ENCODE peak calls at places on chromosomes 2 and 18, in four cellular contexts. One of them, this sample, is unnamed.

GRCh38 chr18:39455300-39455699 is 1889.7 kb upstream of the CELF4 start:
- DNase-seq in fibroblast of pulmonary artery: peak
- DNase-seq in small intestine: no peak
- DNase-seq in A549: peak
- DNase-seq in this sample: peak

GRCh38 chr2:217900010-217900779 is 102.6 kb downstream of the TNS1 start:
- DNase-seq in fibroblast of pulmonary artery: no peak
- DNase-seq in small intestine: no peak
- DNase-seq in A549: peak
- DNase-seq in this sample: no peak

GRCh38 chr2:220670461-220670979 is 901.6 kb downstream of the EPHA4 start:
- DNase-seq in fibroblast of pulmonary artery: no peak
- DNase-seq in small intestine: peak
- DNase-seq in A549: no peak
- DNase-seq in this sample: no peak

GRCh38 chr2:12771154-12771553 is 54.4 kb downstream of the TRIB2 start:
- DNase-seq in fibroblast of pulmonary artery: no peak
- DNase-seq in small intestine: no peak
- DNase-seq in A549: no peak
- DNase-seq in this sample: no peak

GRCh38 chr2:179622635-179623034 is 238.8 kb downstream of the ZNF385B start:
- DNase-seq in fibroblast of pulmonary artery: no peak
- DNase-seq in small intestine: no peak
- DNase-seq in A549: no peak
- DNase-seq in this sample: no peak

GRCh38 chr18:9135912-9136314 is 668 bp upstream of the ANKRD12 start:
- DNase-seq in fibroblast of pulmonary artery: peak
- DNase-seq in small intestine: peak
- DNase-seq in A549: peak
- DNase-seq in this sample: peak

GRCh38 chr18:24227976-24228660 is 89.3 kb downstream of the CABYR start:
- DNase-seq in fibroblast of pulmonary artery: no peak
- DNase-seq in small intestine: peak
- DNase-seq in A549: peak
- DNase-seq in this sample: peak

GRCh38 chr2:139514946-139515345 is 734.8 kb upstream of the NXPH2 start:
- DNase-seq in fibroblast of pulmonary artery: no peak
- DNase-seq in small intestine: no peak
- DNase-seq in A549: no peak
- DNase-seq in this sample: no peak

GRCh38 chr2:8089596-8089995 is 592.3 kb upstream of the ID2 start:
- DNase-seq in fibroblast of pulmonary artery: peak
- DNase-seq in small intestine: peak
- DNase-seq in A549: peak
- DNase-seq in this sample: peak

GRCh38 chr18:54767094-54767493 is 61.2 kb upstream of the RAB27B start:
- DNase-seq in fibroblast of pulmonary artery: no peak
- DNase-seq in small intestine: peak
- DNase-seq in A549: peak
- DNase-seq in this sample: no peak

GRCh38 chr2:67242456-67242855 is 154.7 kb upstream of the ETAA1 start:
- DNase-seq in fibroblast of pulmonary artery: no peak
- DNase-seq in small intestine: no peak
- DNase-seq in A549: no peak
- DNase-seq in this sample: no peak

GRCh38 chr2:176500921-176501320 is 231.7 kb downstream of the MTX2 start:
- DNase-seq in fibroblast of pulmonary artery: peak
- DNase-seq in small intestine: no peak
- DNase-seq in A549: no peak
- DNase-seq in this sample: no peak

GRCh38 chr18:79387615-79388014 is 8.1 kb upstream of the NFATC1 start:
- DNase-seq in fibroblast of pulmonary artery: no peak
- DNase-seq in small intestine: no peak
- DNase-seq in A549: no peak
- DNase-seq in this sample: no peak

GRCh38 chr2:11773747-11774536 is 27.5 kb downstream of the LPIN1 start:
- DNase-seq in fibroblast of pulmonary artery: no peak
- DNase-seq in small intestine: no peak
- DNase-seq in A549: no peak
- DNase-seq in this sample: no peak

GRCh38 chr2:69741281-69742169 is at the start of gene ANXA4:
- DNase-seq in fibroblast of pulmonary artery: peak
- DNase-seq in small intestine: peak
- DNase-seq in A549: peak
- DNase-seq in this sample: peak

GRCh38 chr2:184646177-184646576 is 47.8 kb downstream of the ZNF804A start:
- DNase-seq in fibroblast of pulmonary artery: peak
- DNase-seq in small intestine: peak
- DNase-seq in A549: no peak
- DNase-seq in this sample: peak

GRCh38 chr18:55384115-55384514 is 203.9 kb downstream of the TCF4 start:
- DNase-seq in fibroblast of pulmonary artery: no peak
- DNase-seq in small intestine: no peak
- DNase-seq in A549: no peak
- DNase-seq in this sample: no peak

GRCh38 chr18:63962137-63962536 is 7.7 kb upstream of the SERPINB8 start:
- DNase-seq in fibroblast of pulmonary artery: no peak
- DNase-seq in small intestine: no peak
- DNase-seq in A549: no peak
- DNase-seq in this sample: peak

GRCh38 chr2:240947176-240947575 is 41.0 kb downstream of the CROCC2 start:
- DNase-seq in fibroblast of pulmonary artery: no peak
- DNase-seq in small intestine: no peak
- DNase-seq in A549: no peak
- DNase-seq in this sample: no peak

GRCh38 chr18:72207280-72207679 is 336.9 kb downstream of the CBLN2 start:
- DNase-seq in fibroblast of pulmonary artery: no peak
- DNase-seq in small intestine: no peak
- DNase-seq in A549: no peak
- DNase-seq in this sample: no peak

GRCh38 chr2:15730545-15731212 is 139.0 kb downstream of the DDX1 start:
- DNase-seq in fibroblast of pulmonary artery: peak
- DNase-seq in small intestine: peak
- DNase-seq in A549: peak
- DNase-seq in this sample: peak

GRCh38 chr2:235851841-235852527 is 316.2 kb downstream of the GBX2 start:
- DNase-seq in fibroblast of pulmonary artery: no peak
- DNase-seq in small intestine: no peak
- DNase-seq in A549: no peak
- DNase-seq in this sample: no peak

GRCh38 chr18:22223263-22223960 is 54.0 kb downstream of the GATA6 start:
- DNase-seq in fibroblast of pulmonary artery: peak
- DNase-seq in small intestine: peak
- DNase-seq in A549: peak
- DNase-seq in this sample: peak

GRCh38 chr2:10330700-10331032 is 28.0 kb downstream of the HPCAL1 start:
- DNase-seq in fibroblast of pulmonary artery: no peak
- DNase-seq in small intestine: no peak
- DNase-seq in A549: no peak
- DNase-seq in this sample: no peak

GRCh38 chr2:27903018-27903417 is 12.5 kb downstream of the BABAM2 start:
- DNase-seq in fibroblast of pulmonary artery: peak
- DNase-seq in small intestine: no peak
- DNase-seq in A549: no peak
- DNase-seq in this sample: no peak

GRCh38 chr2:210264282-210264681 is 39.0 kb upstream of the ACADL start:
- DNase-seq in fibroblast of pulmonary artery: no peak
- DNase-seq in small intestine: no peak
- DNase-seq in A549: no peak
- DNase-seq in this sample: no peak

GRCh38 chr2:241132549-241133435 is 16.5 kb downstream of the PASK start:
- DNase-seq in fibroblast of pulmonary artery: no peak
- DNase-seq in small intestine: no peak
- DNase-seq in A549: no peak
- DNase-seq in this sample: no peak

GRCh38 chr2:240212425-240213225 is 72.2 kb upstream of the OTOS start:
- DNase-seq in fibroblast of pulmonary artery: no peak
- DNase-seq in small intestine: no peak
- DNase-seq in A549: no peak
- DNase-seq in this sample: no peak

GRCh38 chr2:130390460-130391057 is 34.7 kb downstream of the PTPN18 start:
- DNase-seq in fibroblast of pulmonary artery: no peak
- DNase-seq in small intestine: peak
- DNase-seq in A549: no peak
- DNase-seq in this sample: no peak

GRCh38 chr2:158478237-158478636 is 21.5 kb downstream of the PKP4 start:
- DNase-seq in fibroblast of pulmonary artery: no peak
- DNase-seq in small intestine: no peak
- DNase-seq in A549: no peak
- DNase-seq in this sample: no peak
- H3K4me3 ChIP-seq in fibroblast of pulmonary artery: no peak
- H3K4me3 ChIP-seq in small intestine: no peak
- H3K4me3 ChIP-seq in A549: no peak
- H3K4me3 ChIP-seq in this sample: no peak

DNA sequence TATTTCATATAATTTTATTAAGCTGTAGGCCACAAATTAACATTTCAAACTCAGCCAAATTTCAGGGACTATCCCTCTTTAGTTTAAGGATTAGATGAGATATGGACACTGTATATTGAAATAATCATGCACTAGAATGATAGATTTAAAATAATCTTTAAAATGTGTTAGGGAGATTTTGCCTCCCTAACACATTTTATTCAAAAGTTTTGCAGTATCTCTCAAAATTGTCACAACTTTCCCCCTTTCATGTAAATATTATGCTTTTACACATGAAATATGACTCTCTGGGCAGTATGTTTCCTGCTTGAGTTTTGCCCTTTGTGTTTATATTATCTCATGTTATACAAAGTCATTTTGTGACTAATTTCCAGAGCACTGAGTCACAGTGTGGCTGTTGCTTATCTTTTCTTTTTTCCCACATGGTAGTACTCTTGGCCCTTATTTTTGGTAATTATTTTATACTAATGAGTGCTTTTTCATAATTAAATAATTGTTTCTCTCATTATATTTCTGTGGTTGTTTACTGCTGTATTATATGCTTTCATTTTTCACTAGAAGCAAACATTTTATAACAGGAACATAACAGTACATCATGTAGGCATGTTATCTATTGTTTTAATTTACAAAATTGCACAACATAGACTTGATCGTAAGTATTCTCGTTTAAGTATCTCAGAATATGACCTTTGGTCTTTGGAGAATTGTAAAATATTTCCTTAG is 1.1 kb downstream of the TFPI start:
- DNase-seq in fibroblast of pulmonary artery: peak
- DNase-seq in small intestine: peak
- DNase-seq in A549: peak
- DNase-seq in this sample: peak
- H3K4me3 ChIP-seq in fibroblast of pulmonary artery: peak
- H3K4me3 ChIP-seq in small intestine: no peak
- H3K4me3 ChIP-seq in A549: peak
- H3K4me3 ChIP-seq in this sample: peak

GRCh38 chr2:158786897-158787296 is 8.2 kb upstream of the DAPL1 start:
- DNase-seq in fibroblast of pulmonary artery: no peak
- DNase-seq in small intestine: no peak
- DNase-seq in A549: no peak
- DNase-seq in this sample: no peak

GRCh38 chr2:158782126-158782525 is 13.0 kb upstream of the DAPL1 start:
- DNase-seq in fibroblast of pulmonary artery: no peak
- DNase-seq in small intestine: no peak
- DNase-seq in A549: no peak
- DNase-seq in this sample: no peak

GRCh38 chr2:158782616-158783015 is 12.5 kb upstream of the DAPL1 start:
- DNase-seq in fibroblast of pulmonary artery: no peak
- DNase-seq in small intestine: no peak
- DNase-seq in A549: no peak
- DNase-seq in this sample: no peak

GRCh38 chr2:158781562-158781961 is 13.6 kb upstream of the DAPL1 start:
- DNase-seq in fibroblast of pulmonary artery: peak
- DNase-seq in small intestine: peak
- DNase-seq in A549: peak
- DNase-seq in this sample: no peak

DNA sequence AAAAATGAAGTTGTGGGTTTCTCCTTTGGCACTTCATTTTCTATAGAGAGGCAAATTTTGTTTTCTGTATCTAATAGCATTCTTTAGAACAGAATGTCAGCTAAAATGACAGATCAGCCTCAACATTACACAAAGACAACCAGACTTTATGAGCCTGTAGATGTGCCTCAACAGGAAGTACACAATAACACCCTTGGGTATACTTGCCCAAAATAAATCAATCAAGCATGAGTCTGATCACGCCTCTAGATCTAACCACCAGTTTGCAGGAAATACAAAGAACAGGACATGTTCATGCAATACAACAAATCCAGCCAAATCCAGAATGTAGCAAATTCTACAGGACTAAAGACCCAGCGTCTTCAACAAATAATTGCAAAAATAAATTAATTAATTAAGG is 11.2 kb upstream of the DAPL1 start:
- DNase-seq in fibroblast of pulmonary artery: no peak
- DNase-seq in small intestine: no peak
- DNase-seq in A549: no peak
- DNase-seq in this sample: no peak
- H3K4me3 ChIP-seq in fibroblast of pulmonary artery: no peak
- H3K4me3 ChIP-seq in small intestine: no peak
- H3K4me3 ChIP-seq in A549: no peak
- H3K4me3 ChIP-seq in this sample: no peak

GRCh38 chr2:112783187-112783721 is 1.0 kb downstream of the IL1A start:
- DNase-seq in fibroblast of pulmonary artery: no peak
- DNase-seq in small intestine: no peak
- DNase-seq in A549: no peak
- DNase-seq in this sample: no peak
- H3K4me3 ChIP-seq in fibroblast of pulmonary artery: peak
- H3K4me3 ChIP-seq in small intestine: no peak
- H3K4me3 ChIP-seq in A549: no peak
- H3K4me3 ChIP-seq in this sample: no peak